ENCODE peak calls at places on chromosomes 4 and X, in nine cellular contexts. O, U, P, Y, I, H, R, S and K are unnamed samples.

GRCh38 chr4:124206779-124207605 is 505.5 kb downstream of the ANKRD50 start:
- DNase-seq in O (no peak), H (no peak), I (no peak), R (no peak), U (no peak), P (peak; percentile 87), Y (no peak), S (peak; percentile 48), K (no peak)

GRCh38 chr4:109748114-109748513 is 18.2 kb upstream of the PLA2G12A start:
- DNase-seq in O (no peak), Y (no peak), U (no peak), H (no peak), P (no peak), I (no peak), S (no peak), R (no peak), K (no peak)

GRCh38 chr4:77176606-77177005 is 19.6 kb downstream of the CCNG2 start:
- DNase-seq in S (no peak), I (no peak), U (no peak), R (no peak), H (no peak), P (no peak), O (no peak), Y (no peak), K (no peak)

GRCh38 chrX:40468033-40468979 is 112.5 kb upstream of the ATP6AP2 start:
- DNase-seq in Y (peak; percentile 82), R (peak; percentile 85), S (peak; percentile 47), H (peak; percentile 42), O (no peak), U (peak; percentile 46), P (peak; percentile 43), I (no peak), K (no peak)

GRCh38 chr4:153518637-153519384 is 52.7 kb downstream of the TMEM131L start:
- DNase-seq in Y (no peak), S (peak; percentile 32), P (no peak), H (no peak), R (no peak), I (no peak), U (no peak), O (no peak), K (no peak)

GRCh38 chr4:36773467-36773866 is 471.1 kb upstream of the NWD2 start:
- DNase-seq in Y (no peak), U (no peak), R (no peak), I (no peak), P (no peak), H (no peak), O (no peak), S (no peak), K (no peak)

GRCh38 chr4:8648816-8649630 is 56.5 kb downstream of the CPZ start:
- DNase-seq in Y (no peak), R (no peak), S (no peak), P (no peak), H (peak; percentile 13), U (no peak), I (no peak), O (no peak), K (no peak)

GRCh38 chr4:153110739-153111138 is 93.5 kb upstream of the TRIM2 start:
- DNase-seq in Y (no peak), S (no peak), H (no peak), O (no peak), I (no peak), P (no peak), R (no peak), U (no peak), K (no peak)

GRCh38 chr4:59553063-59553738 is 1646.9 kb upstream of the ADGRL3 start:
- DNase-seq in O (no peak), I (no peak), R (no peak), Y (peak; percentile 8), S (no peak), P (peak; percentile 71), U (no peak), H (no peak), K (no peak)

GRCh38 chrX:386239-386767 is 404 bp downstream of the PPP2R3B start:
- DNase-seq in O (no peak), U (no peak), S (no peak), P (no peak), Y (no peak), I (peak; percentile 28), R (no peak), H (no peak), K (peak; percentile 8)

GRCh38 chr4:15320116-15320515 is 107.7 kb upstream of the C1QTNF7 start:
- DNase-seq in S (no peak), H (no peak), U (no peak), R (no peak), I (no peak), P (no peak), O (no peak), Y (no peak), K (no peak)

GRCh38 chrX:101357166-101357795 is 8.7 kb upstream of the TIMM8A start:
- DNase-seq in I (no peak), U (no peak), Y (peak; percentile 22), R (no peak), P (peak; percentile 33), O (no peak), S (peak; percentile 17), H (no peak), K (no peak)